ENCODE peak calls at places on chromosome 3, in four cellular contexts. U is bronchial epithelial cell, E is tibial nerve, I is hepatocyte. Q is an unnamed sample.
A peak's percentile ranks its signal among the peaks of the same experiment; 100 is the strongest.

GRCh38 chr3:140292154-140292553 is 357.2 kb downstream of the CLSTN2 start:
- DNase-seq in I (no peak), E (no peak), U (peak; percentile 65), Q (no peak)

GRCh38 chr3:177731644-177732268 is 534.5 kb upstream of the TBL1XR1 start:
- DNase-seq in U (peak; percentile 44), E (no peak), I (no peak), Q (no peak)

GRCh38 chr3:59809750-59810444 is 760.1 kb upstream of the CFAP20DC start:
- DNase-seq in I (peak; percentile 12), E (peak; percentile 18), U (peak; percentile 68), Q (no peak)

GRCh38 chr3:14289590-14290453 is 111.2 kb downstream of the LSM3 start:
- DNase-seq in I (peak; percentile 82), U (peak; percentile 56), E (no peak), Q (no peak)

GRCh38 chr3:58204713-58205112 is 6.1 kb downstream of the DNASE1L3 start:
- DNase-seq in E (no peak), I (no peak), U (no peak), Q (no peak)

GRCh38 chr3:161069441-161070251 is 35.5 kb downstream of the B3GALNT1 start:
- DNase-seq in I (no peak), E (no peak), U (peak; percentile 91), Q (no peak)

GRCh38 chr3:60803812-60804211 is 447.4 kb downstream of the FHIT start:
- DNase-seq in I (no peak), E (no peak), U (no peak), Q (no peak)

GRCh38 chr3:123085293-123085949 is 18.6 kb downstream of the PDIA5 start:
- DNase-seq in U (no peak), I (peak; percentile 60), E (no peak), Q (no peak)

GRCh38 chr3:51434746-51435323 is 43.8 kb downstream of the RBM15B start:
- DNase-seq in I (peak; percentile 71), U (peak; percentile 66), E (peak; percentile 51), Q (no peak)

GRCh38 chr3:168071535-168071934 is 24.2 kb downstream of the GOLIM4 start:
- DNase-seq in E (no peak), I (no peak), U (peak; percentile 86), Q (no peak)

GRCh38 chr3:31077021-31077601 is 182.7 kb upstream of the GADL1 start:
- DNase-seq in U (peak; percentile 99), E (no peak), I (peak; percentile 23), Q (no peak)

GRCh38 chr3:153246805-153247204 is 84.8 kb downstream of the RAP2B start:
- DNase-seq in U (no peak), E (no peak), I (no peak), Q (no peak)

GRCh38 chr3:61381745-61382392 is 130.6 kb upstream of the FHIT start:
- DNase-seq in E (no peak), U (peak; percentile 49), I (peak; percentile 53), Q (no peak)

GRCh38 chr3:27590437-27591320 is 106.5 kb upstream of the SLC4A7 start:
- DNase-seq in I (no peak), E (peak; percentile 24), U (peak; percentile 74), Q (no peak)

GRCh38 chr3:15064299-15064834 is 748 bp downstream of the MRPS25 start:
- DNase-seq in E (peak; percentile 17), I (peak; percentile 28), U (peak; percentile 30), Q (peak; percentile 35)

GRCh38 chr3:127796751-127797150 is 25.6 kb downstream of the MGLL start:
- DNase-seq in I (no peak), E (no peak), U (no peak), Q (no peak)

GRCh38 chr3:58688563-58688962 is 22.0 kb upstream of the FAM3D start:
- DNase-seq in I (peak; percentile 21), U (no peak), E (no peak), Q (no peak)

GRCh38 chr3:13706886-13707285 is 158.0 kb downstream of the FBLN2 start:
- DNase-seq in U (no peak), E (no peak), I (no peak), Q (no peak)

GRCh38 chr3:49927798-49928197 is 1.8 kb downstream of the MON1A start:
- DNase-seq in U (no peak), E (no peak), I (no peak), Q (no peak)

GRCh38 chr3:181327349-181327748 is 337.8 kb upstream of the DNAJC19 start:
- DNase-seq in U (no peak), E (no peak), I (no peak), Q (no peak)

GRCh38 chr3:113654851-113655250 is 41.6 kb downstream of the USF3 start:
- DNase-seq in I (peak; percentile 28), U (no peak), E (no peak), Q (no peak)

GRCh38 chr3:67655364-67656121 is 1.1 kb upstream of the SUCLG2 start:
- DNase-seq in I (no peak), E (no peak), U (no peak), Q (no peak)

GRCh38 chr3:59412506-59412905 is 362.7 kb upstream of the CFAP20DC start:
- DNase-seq in I (no peak), E (no peak), U (peak; percentile 42), Q (no peak)

GRCh38 chr3:176362191-176362731 is 835.0 kb downstream of the TBL1XR1 start:
- DNase-seq in E (no peak), U (no peak), I (peak; percentile 55), Q (no peak)

GRCh38 chr3:62942761-62943160 is 67.5 kb upstream of the CADPS start:
- DNase-seq in U (no peak), I (no peak), E (no peak), Q (no peak)

GRCh38 chr3:149781216-149781615 is 11.1 kb downstream of the ANKUB1 start:
- DNase-seq in I (no peak), E (no peak), U (no peak), Q (no peak)

GRCh38 chr3:184814214-184814613 is 2.2 kb downstream of the VPS8 start:
- DNase-seq in I (no peak), E (no peak), U (peak; percentile 6), Q (no peak)

GRCh38 chr3:104040896-104041295 is 1325.8 kb upstream of the ALCAM start:
- DNase-seq in E (no peak), I (no peak), U (no peak), Q (no peak)

GRCh38 chr3:173739716-173740115 is 342.2 kb downstream of the NLGN1 start:
- DNase-seq in U (no peak), I (no peak), E (no peak), Q (no peak)

GRCh38 chr3:21163961-21164360 is 587.0 kb downstream of the ZNF385D start:
- DNase-seq in U (no peak), I (no peak), E (no peak), Q (no peak)

GRCh38 chr3:39147711-39148115 is 5.7 kb downstream of the CSRNP1 start:
- DNase-seq in I (peak; percentile 63), U (no peak), E (no peak), Q (peak; percentile 45)

GRCh38 chr3:71052725-71053124 is 530.8 kb downstream of the FOXP1 start:
- DNase-seq in E (no peak), I (no peak), U (no peak), Q (no peak)
- H3K4me3 ChIP-seq in E (no peak overlapping the region), I (no peak overlapping the region), U (no peak overlapping the region), Q (no peak overlapping the region)

GRCh38 chr3:172656602-172657001 is 54.3 kb downstream of the NCEH1 start:
- DNase-seq in I (no peak), U (no peak), E (no peak), Q (no peak)
- H3K27me3 ChIP-seq in I (no peaks in the 10 kb centered on the region), U (no peaks in the 10 kb centered on the region), E (no peaks in the 10 kb centered on the region), Q (no peaks in the 10 kb centered on the region)

DNA sequence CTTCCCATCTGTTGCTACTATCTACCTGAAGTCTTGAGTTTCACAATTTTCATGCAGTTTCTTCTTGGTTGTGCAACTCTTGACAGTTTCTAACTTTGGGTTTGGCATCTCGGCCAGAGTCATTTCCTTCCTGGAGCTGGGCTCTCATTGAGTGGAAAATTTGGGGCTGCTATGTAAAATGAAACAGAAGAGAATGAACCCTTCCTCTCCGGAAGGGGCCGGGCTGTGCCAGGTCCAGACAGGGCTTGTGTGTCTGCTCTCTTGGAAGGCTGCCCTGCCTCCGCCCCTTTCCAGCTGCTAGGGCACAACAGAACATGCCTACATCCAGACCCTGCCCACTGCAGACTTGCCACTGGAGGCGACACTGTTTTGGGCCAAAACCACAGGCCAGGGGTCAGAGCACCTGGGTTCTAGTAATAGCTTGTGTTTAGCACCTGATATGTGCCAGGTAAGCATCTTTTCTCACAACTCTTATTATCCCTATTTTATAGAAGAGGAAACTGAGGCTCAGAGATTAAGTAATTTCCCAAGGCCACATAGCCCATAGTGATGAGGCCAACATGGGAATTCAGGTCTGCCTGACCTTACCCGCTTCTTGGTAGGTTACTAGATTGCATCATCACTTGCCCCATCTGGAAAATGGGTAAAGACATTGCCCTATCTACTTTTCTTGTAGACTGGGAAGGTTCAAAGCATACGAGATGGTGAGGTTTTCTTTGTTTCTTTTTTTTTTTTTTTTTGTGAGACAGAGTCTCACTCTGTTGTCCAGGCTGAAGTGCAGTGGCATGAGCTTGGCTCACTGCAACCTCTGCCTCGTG is 25.0 kb downstream of the IRAK2 start:
- DNase-seq in U (peak; percentile 95), E (peak; percentile 78), I (no peak), Q (peak; percentile 35)
- H3K4me3 ChIP-seq in U (no peak overlapping the region), E (no peak overlapping the region), I (no peak overlapping the region), Q (no peak overlapping the region)

DNA sequence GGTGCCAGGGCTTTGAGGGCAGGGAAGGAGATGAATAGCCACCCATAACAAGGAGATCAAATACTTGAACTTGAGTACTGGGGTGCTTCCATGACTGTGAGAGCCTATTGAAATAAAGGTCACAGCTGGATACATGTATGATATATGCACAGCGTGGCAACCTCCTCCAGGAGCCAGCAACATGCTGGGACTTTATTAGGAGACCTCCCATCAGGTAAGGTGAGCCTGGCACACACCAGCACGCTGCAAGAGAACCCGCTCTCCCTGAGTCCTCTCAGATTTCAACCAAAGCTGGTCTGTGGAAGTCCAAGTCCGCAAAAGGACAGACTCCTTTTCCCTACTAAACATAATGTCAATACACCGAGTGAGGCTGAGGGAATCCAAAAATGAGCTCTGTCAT is 10.5 kb upstream of the HES1 start:
- DNase-seq in E (no peak), I (no peak), U (no peak), Q (no peak)
- H3K27me3 ChIP-seq in E (no peaks in the 10 kb centered on the region), I (no peaks in the 10 kb centered on the region), U (peaks cover 4% of the 10 kb centered on the region), Q (no peaks in the 10 kb centered on the region)

GRCh38 chr3:94071713-94072284 is 8.9 kb downstream of the NSUN3 start:
- DNase-seq in E (no peak), I (no peak), U (no peak), Q (no peak)
- H3K4me3 ChIP-seq in E (no peak overlapping the region), I (no peak overlapping the region), U (no peak overlapping the region), Q (no peak overlapping the region)

DNA sequence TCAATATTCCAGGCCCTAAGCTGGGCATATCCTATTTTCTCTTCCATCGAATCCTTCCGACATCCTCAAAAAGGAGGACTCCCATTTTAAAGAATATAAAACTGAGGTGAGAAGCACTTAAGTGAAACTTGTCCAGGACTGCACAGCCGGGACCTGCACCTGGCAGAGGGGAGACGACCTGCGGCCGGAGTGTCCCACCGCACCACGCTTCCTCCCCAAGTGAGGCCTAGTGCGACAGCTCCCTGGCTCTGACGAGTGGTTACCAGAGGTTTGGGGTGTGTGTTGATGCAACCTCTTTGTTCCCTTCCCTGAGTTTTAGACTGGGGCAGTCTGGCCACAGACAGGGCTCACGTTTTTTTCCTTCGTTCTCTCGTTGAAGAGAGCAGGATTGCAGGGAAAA is 24.9 kb upstream of the ATP2B2 start:
- DNase-seq in I (no peak), U (no peak), E (no peak), Q (no peak)
- H3K27me3 ChIP-seq in I (peaks cover 5% of the 10 kb centered on the region), U (peaks cover 4% of the 10 kb centered on the region), E (no peaks in the 10 kb centered on the region), Q (no peaks in the 10 kb centered on the region)